ENCODE peak calls at places on chromosomes 11 and 22, in six cellular contexts. N is psoas muscle, J is A549, I is colonic mucosa, A is AG10803, O is body of pancreas. U is an unnamed sample.
A peak's percentile ranks its signal among the peaks of the same experiment; 100 is the strongest.

GRCh38 chr11:95577716-95578460 is 211.7 kb downstream of the FAM76B start:
- DNase-seq in J (no peak), A (peak; percentile 70), N (no peak), I (no peak), O (no peak), U (no peak)

GRCh38 chr22:44594951-44595350 is 96.9 kb upstream of the RTL6 start:
- DNase-seq in I (no peak), N (peak; percentile 12), J (no peak), A (no peak), O (no peak), U (no peak)

GRCh38 chr11:80733776-80734175 is 1292.9 kb upstream of the TENM4 start:
- DNase-seq in I (no peak), J (no peak), N (no peak), O (no peak), A (no peak), U (no peak)

GRCh38 chr22:25845985-25846745 is 104.2 kb downstream of the MYO18B start:
- DNase-seq in N (no peak), I (no peak), A (no peak), O (no peak), J (no peak), U (no peak)

GRCh38 chr11:115168229-115168671 is 336.0 kb downstream of the CADM1 start:
- DNase-seq in A (peak; percentile 49), N (peak; percentile 71), I (no peak), J (no peak), O (no peak), U (no peak)

GRCh38 chr11:63923319-63923718 is 6.4 kb upstream of the RCOR2 start:
- DNase-seq in J (no peak), O (no peak), I (no peak), N (no peak), A (no peak), U (no peak)

GRCh38 chr11:109071712-109072524 is 350.1 kb upstream of the C11orf87 start:
- DNase-seq in O (peak; percentile 21), A (peak; percentile 67), N (no peak), I (no peak), J (no peak), U (peak; percentile 94)

GRCh38 chr11:86740628-86741488 is 59.5 kb upstream of the PRSS23 start:
- DNase-seq in O (peak; percentile 66), I (peak; percentile 31), A (peak; percentile 95), N (peak; percentile 52), J (peak; percentile 77), U (peak; percentile 96)

GRCh38 chr11:124179311-124179710 is 3.8 kb upstream of the OR10D3 start:
- DNase-seq in I (no peak), J (no peak), O (no peak), A (no peak), N (no peak), U (no peak)

GRCh38 chr11:74844072-74844471 is 95.4 kb downstream of the RNF169 start:
- DNase-seq in N (no peak), I (no peak), A (no peak), J (no peak), O (no peak), U (no peak)

GRCh38 chr11:74847895-74848294 is 99.2 kb downstream of the RNF169 start:
- DNase-seq in O (no peak), I (no peak), N (no peak), A (no peak), J (no peak), U (no peak)

GRCh38 chr11:74845978-74846517 is 97.4 kb downstream of the RNF169 start:
- DNase-seq in A (no peak), N (no peak), J (no peak), I (no peak), O (no peak), U (no peak)

GRCh38 chr11:74844865-74845264 is 96.2 kb downstream of the RNF169 start:
- DNase-seq in J (no peak), A (no peak), I (no peak), O (no peak), N (no peak), U (no peak)

DNA sequence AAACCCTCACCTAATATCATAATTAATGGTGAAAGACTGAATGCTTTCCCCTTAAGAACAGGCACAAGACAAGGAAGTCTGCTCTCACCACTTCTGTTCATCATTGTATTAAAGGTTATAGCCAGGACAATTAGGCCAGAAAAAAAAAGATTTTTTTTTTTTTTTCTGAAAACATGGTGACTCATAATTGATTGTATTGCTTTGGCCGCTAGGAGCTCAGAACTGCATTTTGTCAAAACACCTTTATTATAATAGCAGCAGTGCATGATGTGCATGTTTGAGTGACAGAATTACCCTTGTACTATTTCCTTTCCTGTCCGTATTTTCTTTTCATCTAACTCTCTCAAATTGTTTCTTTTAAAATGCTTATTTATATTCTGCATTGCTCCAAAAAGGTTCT is 98.1 kb downstream of the RNF169 start:
- DNase-seq in I (no peak), J (no peak), O (no peak), A (no peak), N (no peak), U (no peak)
- H3K4me3 ChIP-seq in I (no peak overlapping the region), J (no peak overlapping the region), O (no peak overlapping the region), A (no peak overlapping the region), N (no peak overlapping the region), U (no peak overlapping the region)

GRCh38 chr22:23282089-23282501 is 101.8 kb downstream of the BCR start:
- DNase-seq in N (peak; percentile 64), J (peak; percentile 35), A (peak; percentile 80), O (peak; percentile 89), I (peak; percentile 44), U (no peak)
- TF ChIP-seq CTCF in N (no peak), J (no peak), A (no peak), O (no peak), I (no peak), U (no peak)

DNA sequence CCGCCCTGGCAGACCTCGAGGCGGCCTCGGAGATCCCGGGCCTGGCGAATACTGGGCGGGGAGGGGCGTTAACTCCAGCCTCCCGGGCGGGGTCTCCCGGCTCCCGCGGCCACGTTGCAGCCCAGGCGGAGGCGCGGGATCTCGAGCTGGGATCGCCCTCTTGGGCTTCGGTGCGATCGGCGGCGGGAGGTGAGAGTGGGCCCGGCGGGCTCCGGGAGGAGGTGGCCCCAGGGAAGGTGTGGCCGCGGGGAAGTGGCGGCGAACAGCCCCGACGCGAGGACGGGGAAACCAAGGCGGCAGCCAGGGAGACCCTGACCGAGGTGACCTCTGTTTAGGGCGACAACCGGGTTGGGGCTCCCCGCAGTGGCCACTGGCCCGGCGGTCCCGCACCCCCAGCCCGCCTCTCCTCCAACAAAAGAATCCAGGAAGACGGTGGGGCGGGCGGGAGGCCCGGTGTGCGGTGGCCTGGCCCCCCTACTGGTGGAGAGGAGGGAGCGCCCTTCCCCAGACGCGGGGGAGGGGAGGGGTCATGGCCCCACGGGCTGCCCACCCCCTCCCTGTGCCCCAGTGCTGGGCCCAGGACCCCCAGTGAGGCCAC is at the start of gene PHETA2:
- DNase-seq in J (no peak), I (peak; percentile 65), A (peak; percentile 60), O (peak; percentile 66), N (peak; percentile 75), U (no peak)
- H3K4me3 ChIP-seq in J (no peak within 1 kb of the TSS), I (peak within 1 kb of the TSS; percentile 63), A (peak within 1 kb of the TSS; percentile 79), O (peak within 1 kb of the TSS; percentile 43), N (peak within 1 kb of the TSS; percentile 82), U (peak within 1 kb of the TSS; percentile 44)

DNA sequence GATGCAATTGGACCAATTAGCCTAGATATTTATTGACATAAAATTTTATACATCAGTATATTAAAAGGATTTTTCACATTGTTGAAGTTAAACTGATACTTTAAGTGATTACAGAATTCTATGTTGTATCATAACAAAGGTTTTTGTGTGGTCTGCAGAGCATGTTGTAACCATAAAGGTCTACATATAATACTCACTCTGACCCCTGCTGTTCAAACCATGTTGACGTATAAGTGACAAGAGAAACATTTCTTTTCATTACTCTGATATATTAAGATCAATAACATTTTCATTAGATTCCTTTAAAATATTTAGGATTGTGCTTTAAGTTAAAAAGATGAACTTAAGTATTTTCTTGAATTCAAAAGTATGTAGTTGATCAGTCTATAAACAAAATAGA is 63.9 kb downstream of the GAS2 start:
- DNase-seq in J (no peak), O (no peak), A (no peak), I (no peak), N (no peak), U (no peak)
- TF ChIP-seq CTCF in J (no peak), O (peak; percentile 33), A (peak; percentile 20), I (no peak), N (peak; percentile 52), U (no peak)

GRCh38 chr11:57597461-57597892 is at the start of gene SERPING1:
- DNase-seq in A (peak; percentile 15), I (peak; percentile 48), J (no peak), O (peak; percentile 61), N (peak; percentile 84), U (no peak)
- H3K4me3 ChIP-seq in A (peak within 1 kb of the TSS; percentile 68), I (peak within 1 kb of the TSS; percentile 23), J (peak within 1 kb of the TSS; percentile 38), O (peak within 1 kb of the TSS; percentile 5), N (peak within 1 kb of the TSS; percentile 61), U (peak within 1 kb of the TSS; percentile 40)

GRCh38 chr11:27211370-27212127 is 151.5 kb downstream of the CCDC34 start:
- DNase-seq in I (no peak), A (no peak), J (no peak), N (no peak), O (no peak), U (no peak)
- TF ChIP-seq CTCF in I (peak; percentile 39), A (peak; percentile 45), J (peak; percentile 43), N (peak; percentile 35), O (peak; percentile 19), U (peak; percentile 60)

DNA sequence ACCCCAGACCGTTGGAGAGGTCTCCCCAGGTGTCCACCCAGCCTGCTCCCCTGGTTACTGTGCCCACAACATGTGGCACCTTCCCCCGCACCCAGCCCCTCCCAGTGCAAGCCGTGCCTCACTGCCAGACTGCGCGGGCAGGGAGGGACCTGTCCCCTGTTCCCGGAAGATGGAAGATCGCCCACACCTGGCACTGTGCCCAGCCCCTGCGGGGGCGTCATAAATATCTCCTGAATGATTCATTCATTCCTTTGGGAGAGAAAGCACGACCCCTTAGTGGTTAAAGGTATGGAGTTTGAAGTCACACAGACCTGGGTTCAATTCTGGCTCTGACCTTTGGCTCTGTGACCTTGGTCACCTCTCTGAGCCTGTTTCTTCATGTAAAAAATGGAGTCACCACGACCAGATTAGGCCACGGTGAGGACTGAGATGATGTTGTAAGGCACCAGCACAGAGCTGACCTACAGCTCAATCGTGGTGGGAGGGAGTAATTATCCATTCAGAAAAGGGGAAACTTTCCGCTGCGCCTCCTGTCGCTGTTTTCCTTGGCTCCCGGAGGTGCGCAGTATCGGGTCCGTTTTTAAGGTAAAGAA is 497 bp upstream of the SYT12 start:
- DNase-seq in J (no peak), A (no peak), O (peak; percentile 50), I (peak; percentile 55), N (no peak), U (no peak)
- H3K4me3 ChIP-seq in J (peak overlapping the region; percentile 66), A (peak overlapping the region; percentile 43), O (no peak overlapping the region), I (peak overlapping the region; percentile 11), N (peak overlapping the region; percentile 65), U (peak overlapping the region; percentile 26)

GRCh38 chr11:6653656-6654055 is 2.0 kb downstream of the DCHS1 start:
- DNase-seq in I (no peak), J (no peak), A (no peak), O (no peak), N (no peak), U (no peak)
- TF ChIP-seq CTCF in I (no peak), J (no peak), A (no peak), O (no peak), N (no peak), U (no peak)

U was measured in astrocyte of the cerebellum.